ENCODE peak calls at places on chromosomes 12 and 14, in six cellular contexts. One of them, this sample, is unnamed.

GRCh38 chr12:65638324-65638723 is 186.0 kb upstream of the HMGA2 start:
- DNase-seq in right atrium auricular region: no peak
- DNase-seq in prostate gland: no peak
- DNase-seq in LoVo: no peak
- DNase-seq in amniotic epithelial cell: no peak
- DNase-seq in thoracic aorta: no peak
- DNase-seq in this sample: no peak

GRCh38 chr12:49098035-49098451 is 3.4 kb upstream of the DHH start:
- DNase-seq in right atrium auricular region: no peak
- DNase-seq in amniotic epithelial cell: peak; percentile 38
- DNase-seq in thoracic aorta: no peak
- DNase-seq in LoVo: peak; percentile 42
- DNase-seq in prostate gland: no peak
- DNase-seq in this sample: no peak

GRCh38 chr14:69612014-69612758 is 790 bp downstream of the SUSD6 start:
- DNase-seq in thoracic aorta: no peak
- DNase-seq in amniotic epithelial cell: no peak
- DNase-seq in prostate gland: peak; percentile 21
- DNase-seq in right atrium auricular region: no peak
- DNase-seq in LoVo: peak; percentile 37
- DNase-seq in this sample: peak; percentile 24

GRCh38 chr14:103108749-103109207 is 14.3 kb downstream of the EXOC3L4 start:
- DNase-seq in amniotic epithelial cell: peak; percentile 53
- DNase-seq in LoVo: no peak
- DNase-seq in thoracic aorta: no peak
- DNase-seq in prostate gland: no peak
- DNase-seq in right atrium auricular region: no peak
- DNase-seq in this sample: no peak

GRCh38 chr12:83256581-83256980 is 569.9 kb downstream of the TMTC2 start:
- DNase-seq in prostate gland: no peak
- DNase-seq in amniotic epithelial cell: no peak
- DNase-seq in right atrium auricular region: no peak
- DNase-seq in LoVo: no peak
- DNase-seq in thoracic aorta: no peak
- DNase-seq in this sample: no peak

GRCh38 chr12:29714966-29715365 is 68.8 kb downstream of the TMTC1 start:
- DNase-seq in right atrium auricular region: no peak
- DNase-seq in amniotic epithelial cell: no peak
- DNase-seq in prostate gland: no peak
- DNase-seq in thoracic aorta: no peak
- DNase-seq in LoVo: no peak
- DNase-seq in this sample: no peak

GRCh38 chr14:96184737-96185136 is 19.9 kb upstream of the BDKRB2 start:
- DNase-seq in LoVo: no peak
- DNase-seq in amniotic epithelial cell: no peak
- DNase-seq in right atrium auricular region: no peak
- DNase-seq in prostate gland: no peak
- DNase-seq in thoracic aorta: no peak
- DNase-seq in this sample: no peak

GRCh38 chr12:25959069-25959961 is 833 bp downstream of the RASSF8 start:
- DNase-seq in LoVo: peak; percentile 54
- DNase-seq in amniotic epithelial cell: peak; percentile 86
- DNase-seq in prostate gland: peak; percentile 40
- DNase-seq in thoracic aorta: peak; percentile 15
- DNase-seq in right atrium auricular region: peak; percentile 80
- DNase-seq in this sample: no peak

GRCh38 chr12:54993181-54993835 is 8.7 kb upstream of the TESPA1 start:
- DNase-seq in thoracic aorta: no peak
- DNase-seq in prostate gland: peak; percentile 55
- DNase-seq in right atrium auricular region: no peak
- DNase-seq in LoVo: peak; percentile 81
- DNase-seq in amniotic epithelial cell: peak; percentile 57
- DNase-seq in this sample: peak; percentile 55

GRCh38 chr12:79933580-79934264 is 1.2 kb downstream of the PPP1R12A start:
- DNase-seq in LoVo: no peak
- DNase-seq in thoracic aorta: no peak
- DNase-seq in right atrium auricular region: no peak
- DNase-seq in prostate gland: no peak
- DNase-seq in amniotic epithelial cell: peak; percentile 12
- DNase-seq in this sample: no peak

GRCh38 chr12:22164101-22164500 is 118.1 kb downstream of the CMAS start:
- DNase-seq in right atrium auricular region: no peak
- DNase-seq in prostate gland: no peak
- DNase-seq in LoVo: no peak
- DNase-seq in amniotic epithelial cell: no peak
- DNase-seq in thoracic aorta: no peak
- DNase-seq in this sample: no peak

GRCh38 chr14:96362071-96362964 is 823 bp downstream of the ATG2B start:
- DNase-seq in amniotic epithelial cell: peak; percentile 67
- DNase-seq in LoVo: peak; percentile 74
- DNase-seq in thoracic aorta: no peak
- DNase-seq in right atrium auricular region: no peak
- DNase-seq in prostate gland: peak; percentile 84
- DNase-seq in this sample: peak; percentile 21

This sample was measured in effector memory CD4-positive, alpha-beta T cell.